ENCODE peak calls at places on chromosomes 11 and 22, in ten cellular contexts. M is NCI-H1417; H is activated T-cell treated with anti-CD3 and anti-CD28 coated beads, Interleukin-2, amount 50 U/mL, for 48 hours; R is NCI-H1048; X is H54; G is EL; A is HFF-Myc; N is cerebellar cortex; Y is fibroblast of pulmonary artery; W is CD4-positive, CD25-positive, alpha-beta regulatory T cell. I is an unnamed sample.

GRCh38 chr11:93249437-93250210 is 51.8 kb upstream of the SLC36A4 start:
- DNase-seq in M (no peak), H (no peak), R (no peak), X (no peak), G (no peak), A (no peak), N (no peak), Y (no peak), W (no peak), I (no peak)

GRCh38 chr11:30016588-30017363 is at the start of gene KCNA4:
- DNase-seq in M (peak), H (peak), R (peak), X (no peak), G (no peak), A (no peak), N (no peak), Y (peak), W (no peak), I (peak)

GRCh38 chr11:7020183-7020917 is at the start of the genes NLRP14 and ZNF214:
- DNase-seq in M (peak), H (peak), R (peak), X (peak), G (peak), A (peak), N (peak), Y (peak), W (no peak), I (no peak)

GRCh38 chr11:78499971-78500370 is 74.7 kb downstream of the NARS2 start:
- DNase-seq in M (no peak), H (no peak), R (no peak), X (no peak), G (peak), A (no peak), N (no peak), Y (peak), W (no peak), I (no peak)

GRCh38 chr11:17697175-17697949 is 22.0 kb upstream of the MYOD1 start:
- DNase-seq in M (no peak), H (no peak), R (no peak), X (no peak), G (no peak), A (no peak), N (no peak), Y (no peak), W (no peak), I (no peak)

GRCh38 chr11:76604081-76604601 is 66.4 kb downstream of the LRRC32 start:
- DNase-seq in M (peak), H (no peak), R (no peak), X (no peak), G (no peak), A (no peak), N (no peak), Y (no peak), W (no peak), I (no peak)

GRCh38 chr11:61675826-61676225 is 4.4 kb upstream of the DAGLA start:
- DNase-seq in M (no peak), H (no peak), R (no peak), X (no peak), G (no peak), A (no peak), N (no peak), Y (no peak), W (no peak), I (no peak)

GRCh38 chr11:59728913-59729312 is 15.3 kb upstream of the OR10V1 start:
- DNase-seq in M (no peak), H (peak), R (no peak), X (no peak), G (peak), A (no peak), N (no peak), Y (no peak), W (no peak), I (peak)

GRCh38 chr11:6251120-6251733 is 8.4 kb upstream of the CCKBR start:
- DNase-seq in M (peak), H (peak), R (peak), X (peak), G (peak), A (peak), N (peak), Y (peak), W (peak), I (peak)

GRCh38 chr22:38631724-38632123 is 24.5 kb downstream of the FAM227A start:
- DNase-seq in M (no peak), H (no peak), R (no peak), X (no peak), G (no peak), A (no peak), N (no peak), Y (no peak), W (no peak), I (no peak)

GRCh38 chr11:31479073-31479472 is 30.3 kb downstream of the IMMP1L start:
- DNase-seq in M (no peak), H (no peak), R (no peak), X (no peak), G (no peak), A (no peak), N (no peak), Y (no peak), W (no peak), I (no peak)

GRCh38 chr11:61602775-61603569 is 22.1 kb upstream of the SYT7 start:
- DNase-seq in M (no peak), H (no peak), R (no peak), X (peak), G (peak), A (peak), N (no peak), Y (peak), W (no peak), I (no peak)

GRCh38 chr11:61587951-61588695 is 7.2 kb upstream of the SYT7 start:
- DNase-seq in M (peak), H (peak), R (no peak), X (peak), G (peak), A (no peak), N (peak), Y (no peak), W (peak), I (peak)

GRCh38 chr11:450809-451451 is 851 bp downstream of the PTDSS2 start:
- DNase-seq in M (peak), H (peak), R (peak), X (peak), G (peak), A (no peak), N (peak), Y (peak), W (peak), I (peak)

GRCh38 chr11:132177106-132177505 is 806.7 kb downstream of the NTM start:
- DNase-seq in M (no peak), H (no peak), R (no peak), X (no peak), G (peak), A (peak), N (no peak), Y (peak), W (no peak), I (no peak)

GRCh38 chr11:69215784-69216415 is 60.2 kb downstream of the SMIM38 start:
- DNase-seq in M (no peak), H (no peak), R (no peak), X (peak), G (peak), A (no peak), N (no peak), Y (no peak), W (no peak), I (peak)

GRCh38 chr22:42078469-42079318 is 806 bp upstream of the SMDT1 start:
- DNase-seq in M (no peak), H (no peak), R (no peak), X (no peak), G (no peak), A (no peak), N (peak), Y (peak), W (no peak), I (no peak)

GRCh38 chr11:33835143-33835878 is 56.6 kb downstream of the LMO2 start:
- DNase-seq in M (no peak), H (no peak), R (no peak), X (peak), G (peak), A (no peak), N (peak), Y (peak), W (no peak), I (no peak)

GRCh38 chr22:49712195-49712791 is 115.4 kb downstream of the BRD1 start:
- DNase-seq in M (no peak), H (no peak), R (no peak), X (no peak), G (no peak), A (no peak), N (no peak), Y (peak), W (no peak), I (no peak)

GRCh38 chr22:17110791-17111550 is 10.2 kb downstream of the TMEM121B start:
- DNase-seq in M (no peak), H (no peak), R (no peak), X (no peak), G (no peak), A (no peak), N (no peak), Y (no peak), W (no peak), I (no peak)

GRCh38 chr22:46138058-46138797 is 12.1 kb upstream of the PPARA start:
- DNase-seq in M (no peak), H (no peak), R (no peak), X (no peak), G (no peak), A (no peak), N (no peak), Y (no peak), W (no peak), I (no peak)

GRCh38 chr11:12995211-12995610 is 13.9 kb upstream of the RASSF10 start:
- DNase-seq in M (no peak), H (no peak), R (no peak), X (no peak), G (no peak), A (no peak), N (no peak), Y (peak), W (no peak), I (no peak)

GRCh38 chr11:2194877-2195755 is 23.5 kb upstream of the TH start:
- DNase-seq in M (no peak), H (peak), R (no peak), X (peak), G (peak), A (no peak), N (peak), Y (peak), W (peak), I (peak)

GRCh38 chr11:70517996-70518907 is 119.9 kb downstream of the CTTN start:
- DNase-seq in M (no peak), H (no peak), R (no peak), X (peak), G (peak), A (peak), N (no peak), Y (no peak), W (no peak), I (no peak)

GRCh38 chr22:21639359-21639758 is 2.7 kb upstream of the SDF2L1 start:
- DNase-seq in M (no peak), H (no peak), R (no peak), X (no peak), G (no peak), A (no peak), N (no peak), Y (no peak), W (no peak), I (no peak)

GRCh38 chr11:117042689-117043088 is 55.5 kb downstream of the SIK3 start:
- DNase-seq in M (no peak), H (no peak), R (no peak), X (no peak), G (no peak), A (no peak), N (no peak), Y (no peak), W (no peak), I (no peak)

GRCh38 chr11:9017773-9018172 is 14.0 kb upstream of the NRIP3 start:
- DNase-seq in M (no peak), H (no peak), R (no peak), X (no peak), G (no peak), A (no peak), N (peak), Y (peak), W (no peak), I (no peak)

GRCh38 chr22:37241351-37242142 is 2.5 kb downstream of the RAC2 start:
- DNase-seq in M (no peak), H (peak), R (no peak), X (no peak), G (no peak), A (no peak), N (no peak), Y (no peak), W (peak), I (peak)

GRCh38 chr22:29799217-29799680 is 32.1 kb downstream of the UQCR10 start:
- DNase-seq in M (no peak), H (no peak), R (no peak), X (peak), G (peak), A (peak), N (peak), Y (peak), W (no peak), I (no peak)

GRCh38 chr22:35631597-35631996 is 14.5 kb upstream of the MB start:
- DNase-seq in M (no peak), H (peak), R (no peak), X (no peak), G (peak), A (no peak), N (peak), Y (peak), W (no peak), I (peak)

I was measured in stimulated activated naive CD8-positive, alpha-beta T cell treated with anti-CD3 and anti-CD28 coated beads, Interleukin-15, Interleukin-2, amounts not matched to agents 100 U/mL and 50 U/mL, for 24 hours.